ENCODE peak calls at places on chromosomes 5 and 9, in six cellular contexts. One of them, this sample, is unnamed. For H3F3A and H3K4me1, the result is how much of the 10 kb centered on the place peaks cover.

GRCh38 chr5:170011751-170012150 is 31.5 kb upstream of the INSYN2B start:
- DNase-seq in neural progenitor cell: no peak
- DNase-seq in MM.1S: no peak
- DNase-seq in GM23338: no peak
- DNase-seq in SK-N-SH: no peak
- DNase-seq in PC-3: no peak
- DNase-seq in this sample: no peak

GRCh38 chr5:105350406-105351140 is 1788.0 kb upstream of the NUDT12 start:
- DNase-seq in neural progenitor cell: no peak
- DNase-seq in SK-N-SH: no peak
- DNase-seq in MM.1S: no peak
- DNase-seq in PC-3: no peak
- DNase-seq in GM23338: no peak
- DNase-seq in this sample: no peak

GRCh38 chr5:176769911-176770310 is 40.4 kb upstream of the UNC5A start:
- DNase-seq in GM23338: no peak
- DNase-seq in PC-3: no peak
- DNase-seq in MM.1S: no peak
- DNase-seq in SK-N-SH: no peak
- DNase-seq in neural progenitor cell: no peak
- DNase-seq in this sample: no peak

GRCh38 chr5:95712347-95712958 is 18.7 kb upstream of the RHOBTB3 start:
- DNase-seq in MM.1S: no peak
- DNase-seq in PC-3: peak
- DNase-seq in SK-N-SH: peak
- DNase-seq in neural progenitor cell: no peak
- DNase-seq in GM23338: peak
- DNase-seq in this sample: peak

GRCh38 chr9:15352301-15352700 is 45.3 kb upstream of the TTC39B start:
- DNase-seq in PC-3: peak
- DNase-seq in SK-N-SH: no peak
- DNase-seq in neural progenitor cell: no peak
- DNase-seq in MM.1S: no peak
- DNase-seq in GM23338: no peak
- DNase-seq in this sample: no peak

GRCh38 chr5:176436641-176437040 is 11.5 kb upstream of the FAF2 start:
- DNase-seq in SK-N-SH: no peak
- DNase-seq in PC-3: peak
- DNase-seq in MM.1S: peak
- DNase-seq in neural progenitor cell: no peak
- DNase-seq in GM23338: no peak
- DNase-seq in this sample: peak

GRCh38 chr5:138033275-138033808 is 463 bp upstream of the FAM13B start:
- DNase-seq in GM23338: peak
- DNase-seq in PC-3: no peak
- DNase-seq in SK-N-SH: no peak
- DNase-seq in MM.1S: no peak
- DNase-seq in neural progenitor cell: peak
- DNase-seq in this sample: peak

GRCh38 chr9:75185585-75186170 is 97.4 kb downstream of the OSTF1 start:
- DNase-seq in GM23338: peak
- DNase-seq in PC-3: peak
- DNase-seq in neural progenitor cell: peak
- DNase-seq in SK-N-SH: no peak
- DNase-seq in MM.1S: peak
- DNase-seq in this sample: peak

GRCh38 chr9:130732131-130732530 is 38.6 kb downstream of the EXOSC2 start:
- DNase-seq in SK-N-SH: peak
- DNase-seq in neural progenitor cell: no peak
- DNase-seq in GM23338: peak
- DNase-seq in MM.1S: no peak
- DNase-seq in PC-3: no peak
- DNase-seq in this sample: peak

GRCh38 chr5:139640432-139641115 is 7.6 kb upstream of the CXXC5 start:
- DNase-seq in neural progenitor cell: no peak
- DNase-seq in PC-3: no peak
- DNase-seq in SK-N-SH: peak
- DNase-seq in MM.1S: no peak
- DNase-seq in GM23338: peak
- DNase-seq in this sample: no peak

GRCh38 chr9:37066139-37066725 is 32.2 kb upstream of the PAX5 start:
- DNase-seq in GM23338: no peak
- DNase-seq in neural progenitor cell: no peak
- DNase-seq in SK-N-SH: no peak
- DNase-seq in PC-3: no peak
- DNase-seq in MM.1S: no peak
- DNase-seq in this sample: no peak

GRCh38 chr5:21931076-21931475 is 922.1 kb downstream of the CDH12 start:
- DNase-seq in SK-N-SH: no peak
- DNase-seq in PC-3: no peak
- DNase-seq in neural progenitor cell: no peak
- DNase-seq in MM.1S: no peak
- DNase-seq in GM23338: no peak
- DNase-seq in this sample: no peak

GRCh38 chr9:138022756-138023393 is 145.3 kb downstream of the CACNA1B start:
- DNase-seq in SK-N-SH: no peak
- DNase-seq in MM.1S: no peak
- DNase-seq in neural progenitor cell: peak
- DNase-seq in GM23338: peak
- DNase-seq in PC-3: no peak
- DNase-seq in this sample: no peak

GRCh38 chr5:56211298-56211865 is 21.7 kb downstream of the ANKRD55 start:
- DNase-seq in GM23338: no peak
- DNase-seq in neural progenitor cell: peak
- DNase-seq in MM.1S: no peak
- DNase-seq in PC-3: peak
- DNase-seq in SK-N-SH: no peak
- DNase-seq in this sample: peak

GRCh38 chr5:124103671-124104070 is 591.7 kb downstream of the CSNK1G3 start:
- DNase-seq in neural progenitor cell: no peak
- DNase-seq in MM.1S: no peak
- DNase-seq in PC-3: peak
- DNase-seq in GM23338: no peak
- DNase-seq in SK-N-SH: no peak
- DNase-seq in this sample: peak
- H3F3A ChIP-seq in neural progenitor cell: under half
- H3F3A ChIP-seq in MM.1S: under half
- H3F3A ChIP-seq in PC-3: under half
- H3F3A ChIP-seq in GM23338: under half
- H3F3A ChIP-seq in SK-N-SH: under half
- H3F3A ChIP-seq in this sample: under half

DNA sequence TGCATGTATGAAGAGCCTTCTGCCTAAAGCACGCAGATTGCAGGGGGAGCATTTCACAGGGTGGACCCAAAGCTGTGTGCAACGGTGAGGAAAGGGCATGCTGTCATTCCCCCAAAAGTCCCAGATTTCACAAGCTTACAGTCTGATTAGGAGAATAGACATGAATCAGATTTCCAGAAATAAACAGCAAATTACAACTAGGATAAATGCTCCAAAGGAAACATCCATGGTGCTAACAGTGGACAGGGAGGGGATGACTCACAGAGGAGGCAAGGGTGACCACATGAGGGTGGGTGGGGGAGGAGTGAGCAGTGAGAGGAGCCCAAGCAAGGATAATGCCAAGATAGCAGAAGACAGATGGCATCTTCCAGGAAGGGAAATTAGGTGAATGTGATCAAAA is 258.4 kb upstream of the TAS2R1 start:
- DNase-seq in neural progenitor cell: no peak
- DNase-seq in MM.1S: no peak
- DNase-seq in SK-N-SH: no peak
- DNase-seq in GM23338: no peak
- DNase-seq in PC-3: peak
- DNase-seq in this sample: peak
- TF ChIP-seq EZH2phosphoT487 in neural progenitor cell: no peak
- TF ChIP-seq EZH2phosphoT487 in MM.1S: no peak
- TF ChIP-seq EZH2phosphoT487 in SK-N-SH: no peak
- TF ChIP-seq EZH2phosphoT487 in GM23338: no peak
- TF ChIP-seq EZH2phosphoT487 in PC-3: no peak
- TF ChIP-seq EZH2phosphoT487 in this sample: no peak

DNA sequence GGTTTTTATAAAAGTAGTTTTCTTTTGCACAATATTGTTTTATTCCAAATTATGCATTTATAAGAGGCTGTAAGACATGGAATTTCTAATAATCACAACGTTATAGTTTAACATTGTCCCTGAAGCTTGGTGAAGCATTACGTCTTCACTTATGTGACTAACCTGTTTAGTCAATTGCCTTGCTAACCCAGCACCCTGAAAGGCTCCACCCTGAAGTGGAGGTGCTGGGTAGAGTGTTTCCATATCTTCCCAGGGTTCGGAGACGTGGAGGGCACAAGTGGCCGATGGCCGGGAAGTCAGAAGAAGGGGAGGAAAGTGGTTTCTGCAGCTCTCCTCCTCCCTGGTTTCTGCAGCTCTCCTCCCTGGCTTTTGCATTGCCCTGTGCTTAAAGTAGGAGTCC is 83.4 kb downstream of the TRIO start:
- DNase-seq in SK-N-SH: no peak
- DNase-seq in neural progenitor cell: no peak
- DNase-seq in MM.1S: no peak
- DNase-seq in PC-3: no peak
- DNase-seq in GM23338: no peak
- DNase-seq in this sample: no peak
- H3K4me1 ChIP-seq in SK-N-SH: under half
- H3K4me1 ChIP-seq in neural progenitor cell: under half
- H3K4me1 ChIP-seq in MM.1S: under half
- H3K4me1 ChIP-seq in PC-3: under half
- H3K4me1 ChIP-seq in GM23338: half or more
- H3K4me1 ChIP-seq in this sample: under half

GRCh38 chr9:95014917-95015316 is 288.4 kb downstream of the AOPEP start:
- DNase-seq in GM23338: no peak
- DNase-seq in PC-3: no peak
- DNase-seq in SK-N-SH: peak
- DNase-seq in neural progenitor cell: no peak
- DNase-seq in MM.1S: no peak
- DNase-seq in this sample: no peak
- H3F3A ChIP-seq in GM23338: under half
- H3F3A ChIP-seq in PC-3: under half
- H3F3A ChIP-seq in SK-N-SH: under half
- H3F3A ChIP-seq in neural progenitor cell: under half
- H3F3A ChIP-seq in MM.1S: under half
- H3F3A ChIP-seq in this sample: half or more